ENCODE peak calls at places on chromosome 1, in four cellular contexts. P, M, I and T are unnamed samples.
A peak's percentile ranks its signal among the peaks of the same experiment; 100 is the strongest.

GRCh38 chr1:23916209-23917131 is 3.3 kb upstream of the CNR2 start:
- DNase-seq in P (peak; percentile 88), M (peak; percentile 60), I (peak; percentile 53), T (peak; percentile 83)

GRCh38 chr1:160550572-160551034 is 27.5 kb upstream of the SLAMF6 start:
- DNase-seq in P (peak; percentile 37), M (no peak), I (no peak), T (no peak)

GRCh38 chr1:229271448-229272120 is 673 bp downstream of the RAB4A start:
- DNase-seq in P (peak; percentile 57), M (peak; percentile 28), I (no peak), T (peak; percentile 52)

GRCh38 chr1:25572708-25573590 is 29.5 kb downstream of the LDLRAP1 start:
- DNase-seq in P (peak; percentile 78), M (no peak), I (no peak), T (peak; percentile 80)

GRCh38 chr1:119275145-119275929 is 93.2 kb upstream of the HAO2 start:
- DNase-seq in P (peak; percentile 53), M (peak; percentile 45), I (no peak), T (peak; percentile 71)

GRCh38 chr1:168861421-168862023 is 132.5 kb upstream of the DPT start:
- DNase-seq in P (no peak), M (peak; percentile 69), I (no peak), T (no peak)

GRCh38 chr1:92118826-92119225 is 38.7 kb downstream of the BTBD8 start:
- DNase-seq in P (no peak), M (no peak), I (no peak), T (no peak)

GRCh38 chr1:182667848-182668505 is 16.4 kb downstream of the RGS8 start:
- DNase-seq in P (no peak), M (no peak), I (no peak), T (no peak)

GRCh38 chr1:246680180-246680579 is 44.0 kb upstream of the SCCPDH start:
- DNase-seq in P (no peak), M (no peak), I (no peak), T (no peak)

GRCh38 chr1:204177133-204177532 is 11.0 kb upstream of the REN start:
- DNase-seq in P (peak; percentile 75), M (no peak), I (no peak), T (no peak)

GRCh38 chr1:206798384-206798996 is 26.2 kb upstream of the IL10 start:
- DNase-seq in P (no peak), M (no peak), I (no peak), T (no peak)

GRCh38 chr1:206799311-206799710 is 27.0 kb upstream of the IL10 start:
- DNase-seq in P (no peak), M (no peak), I (no peak), T (no peak)

GRCh38 chr1:206800411-206800810 is 28.1 kb upstream of the IL10 start:
- DNase-seq in P (no peak), M (no peak), I (no peak), T (no peak)

GRCh38 chr1:206796984-206797402 is 24.7 kb upstream of the IL10 start:
- DNase-seq in P (no peak), M (no peak), I (no peak), T (no peak)

GRCh38 chr1:206797534-206798383 is 25.5 kb upstream of the IL10 start:
- DNase-seq in P (peak; percentile 60), M (no peak), I (no peak), T (peak; percentile 69)
- TF ChIP-seq FOXK2 in P (no peak), M (no peak), I (no peak), T (no peak)

DNA sequence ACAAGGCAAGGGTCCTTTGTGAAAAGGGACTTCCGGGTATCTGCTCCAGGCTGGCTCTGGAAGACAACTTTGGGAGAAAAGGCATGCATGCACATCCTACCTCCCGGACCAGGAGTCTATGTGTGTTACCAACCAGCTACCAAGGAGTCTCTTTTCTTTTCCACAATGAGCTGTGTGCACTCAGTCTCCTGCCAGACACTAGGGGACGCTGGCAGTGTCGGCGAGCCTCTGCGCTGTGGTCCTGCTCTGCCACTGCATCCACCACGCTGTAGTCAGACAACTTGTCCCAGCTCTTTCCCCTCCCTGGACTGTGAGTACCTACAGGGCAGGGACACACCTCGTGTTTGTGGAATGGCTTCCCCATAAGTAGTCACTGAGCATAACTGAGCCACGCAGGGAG is 5.1 kb upstream of the SSR2 start:
- DNase-seq in P (peak; percentile 73), M (peak; percentile 62), I (no peak), T (peak; percentile 91)
- TF ChIP-seq FOXK2 in P (no peak), M (no peak), I (no peak), T (no peak)

GRCh38 chr1:156661932-156662587 is 15.1 kb downstream of the NES start:
- DNase-seq in P (no peak), M (peak; percentile 76), I (no peak), T (no peak)
- TF ChIP-seq FOXK2 in P (no peak), M (no peak), I (no peak), T (no peak)

GRCh38 chr1:43082701-43083100 is 89.4 kb downstream of the EBNA1BP2 start:
- DNase-seq in P (no peak), M (no peak), I (no peak), T (no peak)
- TF ChIP-seq FOXK2 in P (no peak), M (no peak), I (no peak), T (no peak)

DNA sequence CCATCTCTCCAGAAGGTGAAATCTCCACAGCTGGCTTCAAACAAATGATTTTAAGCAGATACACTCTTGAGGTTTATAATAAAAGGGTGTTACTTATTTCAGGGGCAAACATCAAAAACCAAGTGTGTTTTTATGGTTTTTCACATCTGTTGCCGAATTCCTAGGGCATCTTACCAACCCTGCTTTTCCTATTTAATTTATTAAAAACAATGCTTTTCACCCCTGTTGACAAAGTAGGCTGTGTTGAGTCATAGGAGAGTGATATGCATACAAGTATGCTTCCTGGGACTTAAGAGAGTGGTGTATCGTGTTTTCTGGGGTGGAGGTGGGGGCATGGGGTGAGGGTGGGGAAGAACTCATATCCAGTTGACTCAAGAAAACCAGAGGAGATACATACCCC is 29.3 kb upstream of the IL20 start:
- DNase-seq in P (no peak), M (no peak), I (no peak), T (no peak)
- TF ChIP-seq FOXK2 in P (no peak), M (no peak), I (no peak), T (no peak)

GRCh38 chr1:240101306-240101705 is 9.6 kb downstream of the FMN2 start:
- DNase-seq in P (no peak), M (no peak), I (no peak), T (no peak)
- TF ChIP-seq FOXK2 in P (no peak), M (no peak), I (no peak), T (no peak)